ENCODE peak calls at places on chromosome 19, in six cellular contexts. One of them, this sample, is unnamed.

GRCh38 chr19:18290250-18291018 is 9.0 kb upstream of the JUND start:
- DNase-seq in A172: no peak
- DNase-seq in C1 segment of cervical spinal cord: no peak
- DNase-seq in activated T-helper 1 cell treated with Interleukin-2 at 50 U/mL for 16 hours: peak; percentile 76
- DNase-seq in GM23248: peak; percentile 39
- DNase-seq in NCI-H460: no peak
- DNase-seq in this sample: no peak

GRCh38 chr19:912181-913079 is 589 bp downstream of the R3HDM4 start:
- DNase-seq in C1 segment of cervical spinal cord: no peak
- DNase-seq in GM23248: peak; percentile 24
- DNase-seq in NCI-H460: no peak
- DNase-seq in activated T-helper 1 cell treated with Interleukin-2 at 50 U/mL for 16 hours: no peak
- DNase-seq in A172: no peak
- DNase-seq in this sample: no peak

GRCh38 chr19:46466536-46467199 is 4.7 kb downstream of the PNMA8A start:
- DNase-seq in C1 segment of cervical spinal cord: no peak
- DNase-seq in GM23248: peak; percentile 88
- DNase-seq in A172: peak; percentile 28
- DNase-seq in NCI-H460: no peak
- DNase-seq in activated T-helper 1 cell treated with Interleukin-2 at 50 U/mL for 16 hours: no peak
- DNase-seq in this sample: peak; percentile 76

GRCh38 chr19:45419895-45420294 is 3.8 kb downstream of the ERCC1 start:
- DNase-seq in activated T-helper 1 cell treated with Interleukin-2 at 50 U/mL for 16 hours: no peak
- DNase-seq in A172: no peak
- DNase-seq in GM23248: no peak
- DNase-seq in NCI-H460: no peak
- DNase-seq in C1 segment of cervical spinal cord: no peak
- DNase-seq in this sample: no peak

GRCh38 chr19:50328257-50329145 is 676 bp downstream of the KCNC3 start:
- DNase-seq in C1 segment of cervical spinal cord: no peak
- DNase-seq in NCI-H460: no peak
- DNase-seq in activated T-helper 1 cell treated with Interleukin-2 at 50 U/mL for 16 hours: no peak
- DNase-seq in GM23248: peak; percentile 55
- DNase-seq in A172: no peak
- DNase-seq in this sample: no peak

GRCh38 chr19:34306824-34307223 is 52.5 kb downstream of the GARRE1 start:
- DNase-seq in NCI-H460: no peak
- DNase-seq in activated T-helper 1 cell treated with Interleukin-2 at 50 U/mL for 16 hours: no peak
- DNase-seq in A172: no peak
- DNase-seq in GM23248: no peak
- DNase-seq in C1 segment of cervical spinal cord: no peak
- DNase-seq in this sample: no peak

GRCh38 chr19:30449191-30449590 is 77.0 kb downstream of the ZNF536 start:
- DNase-seq in C1 segment of cervical spinal cord: no peak
- DNase-seq in NCI-H460: no peak
- DNase-seq in GM23248: peak; percentile 46
- DNase-seq in activated T-helper 1 cell treated with Interleukin-2 at 50 U/mL for 16 hours: no peak
- DNase-seq in A172: no peak
- DNase-seq in this sample: no peak

GRCh38 chr19:21848706-21849105 is 12.7 kb upstream of the ZNF43 start:
- DNase-seq in C1 segment of cervical spinal cord: no peak
- DNase-seq in activated T-helper 1 cell treated with Interleukin-2 at 50 U/mL for 16 hours: no peak
- DNase-seq in NCI-H460: no peak
- DNase-seq in A172: peak; percentile 10
- DNase-seq in GM23248: no peak
- DNase-seq in this sample: no peak

GRCh38 chr19:4870025-4870700 is 2.7 kb upstream of the PLIN3 start:
- DNase-seq in NCI-H460: peak; percentile 83
- DNase-seq in GM23248: peak; percentile 97
- DNase-seq in activated T-helper 1 cell treated with Interleukin-2 at 50 U/mL for 16 hours: no peak
- DNase-seq in C1 segment of cervical spinal cord: no peak
- DNase-seq in A172: peak; percentile 99
- DNase-seq in this sample: no peak

GRCh38 chr19:40080289-40080688 is 10.5 kb downstream of the ZNF780A start:
- DNase-seq in A172: no peak
- DNase-seq in NCI-H460: no peak
- DNase-seq in C1 segment of cervical spinal cord: no peak
- DNase-seq in GM23248: no peak
- DNase-seq in activated T-helper 1 cell treated with Interleukin-2 at 50 U/mL for 16 hours: no peak
- DNase-seq in this sample: no peak

GRCh38 chr19:57248646-57249045 is 8.2 kb downstream of the ZNF805 start:
- DNase-seq in C1 segment of cervical spinal cord: no peak
- DNase-seq in GM23248: no peak
- DNase-seq in activated T-helper 1 cell treated with Interleukin-2 at 50 U/mL for 16 hours: no peak
- DNase-seq in A172: no peak
- DNase-seq in NCI-H460: no peak
- DNase-seq in this sample: no peak

GRCh38 chr19:42185281-42185680 is 32.2 kb downstream of the DEDD2 start:
- DNase-seq in NCI-H460: no peak
- DNase-seq in C1 segment of cervical spinal cord: no peak
- DNase-seq in GM23248: peak; percentile 25
- DNase-seq in A172: no peak
- DNase-seq in activated T-helper 1 cell treated with Interleukin-2 at 50 U/mL for 16 hours: no peak
- DNase-seq in this sample: no peak

GRCh38 chr19:10238172-10238783 is 7.1 kb upstream of the S1PR2 start:
- DNase-seq in activated T-helper 1 cell treated with Interleukin-2 at 50 U/mL for 16 hours: no peak
- DNase-seq in C1 segment of cervical spinal cord: no peak
- DNase-seq in GM23248: peak; percentile 83
- DNase-seq in A172: no peak
- DNase-seq in NCI-H460: no peak
- DNase-seq in this sample: peak; percentile 92

GRCh38 chr19:11378319-11379189 is 4.1 kb downstream of the SWSAP1 start:
- DNase-seq in GM23248: peak; percentile 93
- DNase-seq in NCI-H460: peak; percentile 56
- DNase-seq in activated T-helper 1 cell treated with Interleukin-2 at 50 U/mL for 16 hours: no peak
- DNase-seq in C1 segment of cervical spinal cord: peak; percentile 24
- DNase-seq in A172: peak; percentile 83
- DNase-seq in this sample: no peak

GRCh38 chr19:5407356-5407755 is 47.9 kb upstream of the ZNRF4 start:
- DNase-seq in activated T-helper 1 cell treated with Interleukin-2 at 50 U/mL for 16 hours: no peak
- DNase-seq in A172: peak; percentile 35
- DNase-seq in GM23248: peak; percentile 43
- DNase-seq in C1 segment of cervical spinal cord: no peak
- DNase-seq in NCI-H460: peak; percentile 4
- DNase-seq in this sample: no peak